ENCODE peak calls at places on chromosomes 13 and 19, in ten cellular contexts. One of them, this sample, is unnamed.

GRCh38 chr19:57403737-57404537 is 7.0 kb upstream of the ZNF17 start:
- ATAC-seq in Panc1: no peak
- ATAC-seq in CD4-positive, alpha-beta T cell: no peak
- ATAC-seq in effector memory CD8-positive, alpha-beta T cell: no peak
- ATAC-seq in T-helper 17 cell: no peak
- ATAC-seq in left lung: no peak
- ATAC-seq in heart left ventricle: no peak
- ATAC-seq in natural killer cell: no peak
- ATAC-seq in stimulated activated naive CD8-positive, alpha-beta T cell treated with anti-CD3 and anti-CD28 coated beads, Interleukin-15, Interleukin-2, amounts not matched to agents 100 U/mL and 50 U/mL, for 24 hours: peak; percentile 37
- ATAC-seq in gastroesophageal sphincter: no peak
- ATAC-seq in this sample: no peak

GRCh38 chr13:29514720-29515310 is 80.7 kb downstream of the SLC7A1 start:
- ATAC-seq in heart left ventricle: no peak
- ATAC-seq in Panc1: no peak
- ATAC-seq in stimulated activated naive CD8-positive, alpha-beta T cell treated with anti-CD3 and anti-CD28 coated beads, Interleukin-15, Interleukin-2, amounts not matched to agents 100 U/mL and 50 U/mL, for 24 hours: no peak
- ATAC-seq in T-helper 17 cell: no peak
- ATAC-seq in CD4-positive, alpha-beta T cell: no peak
- ATAC-seq in effector memory CD8-positive, alpha-beta T cell: no peak
- ATAC-seq in gastroesophageal sphincter: no peak
- ATAC-seq in left lung: no peak
- ATAC-seq in natural killer cell: no peak
- ATAC-seq in this sample: no peak

GRCh38 chr13:64069892-64070291 is 2654.2 kb upstream of the PCDH20 start:
- ATAC-seq in stimulated activated naive CD8-positive, alpha-beta T cell treated with anti-CD3 and anti-CD28 coated beads, Interleukin-15, Interleukin-2, amounts not matched to agents 100 U/mL and 50 U/mL, for 24 hours: no peak
- ATAC-seq in effector memory CD8-positive, alpha-beta T cell: no peak
- ATAC-seq in left lung: no peak
- ATAC-seq in Panc1: no peak
- ATAC-seq in natural killer cell: no peak
- ATAC-seq in CD4-positive, alpha-beta T cell: no peak
- ATAC-seq in gastroesophageal sphincter: no peak
- ATAC-seq in heart left ventricle: no peak
- ATAC-seq in T-helper 17 cell: no peak
- ATAC-seq in this sample: no peak

GRCh38 chr19:30626567-30626966 is 254.4 kb downstream of the ZNF536 start:
- ATAC-seq in heart left ventricle: no peak
- ATAC-seq in gastroesophageal sphincter: no peak
- ATAC-seq in CD4-positive, alpha-beta T cell: no peak
- ATAC-seq in left lung: no peak
- ATAC-seq in Panc1: no peak
- ATAC-seq in effector memory CD8-positive, alpha-beta T cell: no peak
- ATAC-seq in stimulated activated naive CD8-positive, alpha-beta T cell treated with anti-CD3 and anti-CD28 coated beads, Interleukin-15, Interleukin-2, amounts not matched to agents 100 U/mL and 50 U/mL, for 24 hours: no peak
- ATAC-seq in T-helper 17 cell: no peak
- ATAC-seq in natural killer cell: no peak
- ATAC-seq in this sample: no peak

GRCh38 chr13:49046002-49046401 is 70.3 kb downstream of the FNDC3A start:
- ATAC-seq in left lung: no peak
- ATAC-seq in gastroesophageal sphincter: no peak
- ATAC-seq in natural killer cell: no peak
- ATAC-seq in CD4-positive, alpha-beta T cell: no peak
- ATAC-seq in effector memory CD8-positive, alpha-beta T cell: no peak
- ATAC-seq in heart left ventricle: no peak
- ATAC-seq in T-helper 17 cell: no peak
- ATAC-seq in stimulated activated naive CD8-positive, alpha-beta T cell treated with anti-CD3 and anti-CD28 coated beads, Interleukin-15, Interleukin-2, amounts not matched to agents 100 U/mL and 50 U/mL, for 24 hours: no peak
- ATAC-seq in Panc1: no peak
- ATAC-seq in this sample: no peak

GRCh38 chr13:33213797-33214196 is 71.8 kb downstream of the STARD13 start:
- ATAC-seq in heart left ventricle: no peak
- ATAC-seq in stimulated activated naive CD8-positive, alpha-beta T cell treated with anti-CD3 and anti-CD28 coated beads, Interleukin-15, Interleukin-2, amounts not matched to agents 100 U/mL and 50 U/mL, for 24 hours: no peak
- ATAC-seq in T-helper 17 cell: no peak
- ATAC-seq in CD4-positive, alpha-beta T cell: no peak
- ATAC-seq in left lung: peak; percentile 28
- ATAC-seq in natural killer cell: no peak
- ATAC-seq in gastroesophageal sphincter: no peak
- ATAC-seq in effector memory CD8-positive, alpha-beta T cell: no peak
- ATAC-seq in Panc1: no peak
- ATAC-seq in this sample: no peak

GRCh38 chr13:50365683-50366391 is 350.6 kb downstream of the KCNRG start:
- ATAC-seq in effector memory CD8-positive, alpha-beta T cell: peak; percentile 80
- ATAC-seq in heart left ventricle: no peak
- ATAC-seq in stimulated activated naive CD8-positive, alpha-beta T cell treated with anti-CD3 and anti-CD28 coated beads, Interleukin-15, Interleukin-2, amounts not matched to agents 100 U/mL and 50 U/mL, for 24 hours: peak; percentile 65
- ATAC-seq in natural killer cell: peak; percentile 52
- ATAC-seq in Panc1: peak; percentile 85
- ATAC-seq in left lung: peak; percentile 73
- ATAC-seq in CD4-positive, alpha-beta T cell: peak; percentile 75
- ATAC-seq in gastroesophageal sphincter: no peak
- ATAC-seq in T-helper 17 cell: peak; percentile 76
- ATAC-seq in this sample: peak; percentile 70

GRCh38 chr19:41563847-41564514 is 12.0 kb upstream of the CEACAM21 start:
- ATAC-seq in stimulated activated naive CD8-positive, alpha-beta T cell treated with anti-CD3 and anti-CD28 coated beads, Interleukin-15, Interleukin-2, amounts not matched to agents 100 U/mL and 50 U/mL, for 24 hours: peak; percentile 79
- ATAC-seq in T-helper 17 cell: peak; percentile 83
- ATAC-seq in left lung: peak; percentile 17
- ATAC-seq in effector memory CD8-positive, alpha-beta T cell: peak; percentile 91
- ATAC-seq in gastroesophageal sphincter: no peak
- ATAC-seq in natural killer cell: peak; percentile 77
- ATAC-seq in CD4-positive, alpha-beta T cell: peak; percentile 73
- ATAC-seq in heart left ventricle: no peak
- ATAC-seq in Panc1: peak; percentile 80
- ATAC-seq in this sample: peak; percentile 63

GRCh38 chr13:32150239-32150638 is 118.7 kb downstream of the FRY start:
- ATAC-seq in left lung: peak; percentile 10
- ATAC-seq in gastroesophageal sphincter: peak; percentile 65
- ATAC-seq in Panc1: no peak
- ATAC-seq in effector memory CD8-positive, alpha-beta T cell: no peak
- ATAC-seq in stimulated activated naive CD8-positive, alpha-beta T cell treated with anti-CD3 and anti-CD28 coated beads, Interleukin-15, Interleukin-2, amounts not matched to agents 100 U/mL and 50 U/mL, for 24 hours: no peak
- ATAC-seq in heart left ventricle: peak; percentile 77
- ATAC-seq in natural killer cell: no peak
- ATAC-seq in T-helper 17 cell: no peak
- ATAC-seq in CD4-positive, alpha-beta T cell: no peak
- ATAC-seq in this sample: no peak

GRCh38 chr19:31254611-31255010 is 94.6 kb downstream of the TSHZ3 start:
- ATAC-seq in CD4-positive, alpha-beta T cell: no peak
- ATAC-seq in heart left ventricle: no peak
- ATAC-seq in T-helper 17 cell: no peak
- ATAC-seq in gastroesophageal sphincter: no peak
- ATAC-seq in Panc1: no peak
- ATAC-seq in left lung: no peak
- ATAC-seq in stimulated activated naive CD8-positive, alpha-beta T cell treated with anti-CD3 and anti-CD28 coated beads, Interleukin-15, Interleukin-2, amounts not matched to agents 100 U/mL and 50 U/mL, for 24 hours: no peak
- ATAC-seq in natural killer cell: no peak
- ATAC-seq in effector memory CD8-positive, alpha-beta T cell: no peak
- ATAC-seq in this sample: no peak

GRCh38 chr19:6376512-6377193 is 920 bp upstream of the PSPN start:
- ATAC-seq in Panc1: no peak
- ATAC-seq in effector memory CD8-positive, alpha-beta T cell: no peak
- ATAC-seq in T-helper 17 cell: no peak
- ATAC-seq in stimulated activated naive CD8-positive, alpha-beta T cell treated with anti-CD3 and anti-CD28 coated beads, Interleukin-15, Interleukin-2, amounts not matched to agents 100 U/mL and 50 U/mL, for 24 hours: no peak
- ATAC-seq in natural killer cell: no peak
- ATAC-seq in gastroesophageal sphincter: no peak
- ATAC-seq in CD4-positive, alpha-beta T cell: no peak
- ATAC-seq in heart left ventricle: no peak
- ATAC-seq in left lung: no peak
- ATAC-seq in this sample: no peak